ENCODE peak calls at places on chromosomes 2 and 18, in seven cellular contexts. One of them, this sample, is unnamed.

GRCh38 chr2:27887830-27888229 is 2.4 kb downstream of the RBKS start:
- DNase-seq in neural progenitor cell: no peak
- DNase-seq in CD8-positive, alpha-beta T cell: no peak
- DNase-seq in prostate gland: no peak
- DNase-seq in kidney: no peak
- DNase-seq in A673: no peak
- DNase-seq in PC-9: no peak
- DNase-seq in this sample: no peak

GRCh38 chr2:163657257-163657656 is 78.6 kb downstream of the FIGN start:
- DNase-seq in neural progenitor cell: no peak
- DNase-seq in CD8-positive, alpha-beta T cell: no peak
- DNase-seq in prostate gland: no peak
- DNase-seq in kidney: no peak
- DNase-seq in A673: no peak
- DNase-seq in PC-9: no peak
- DNase-seq in this sample: no peak

GRCh38 chr2:85009019-85009618 is 38.2 kb downstream of the KCMF1 start:
- DNase-seq in neural progenitor cell: no peak
- DNase-seq in CD8-positive, alpha-beta T cell: no peak
- DNase-seq in prostate gland: no peak
- DNase-seq in kidney: no peak
- DNase-seq in A673: no peak
- DNase-seq in PC-9: no peak
- DNase-seq in this sample: no peak

GRCh38 chr2:234494361-234495075 is 2.4 kb downstream of the ARL4C start:
- DNase-seq in neural progenitor cell: peak; percentile 84
- DNase-seq in CD8-positive, alpha-beta T cell: no peak
- DNase-seq in prostate gland: peak; percentile 25
- DNase-seq in kidney: no peak
- DNase-seq in A673: no peak
- DNase-seq in PC-9: peak; percentile 83
- DNase-seq in this sample: no peak

GRCh38 chr2:77443076-77443475 is 79.1 kb downstream of the LRRTM4 start:
- DNase-seq in neural progenitor cell: no peak
- DNase-seq in CD8-positive, alpha-beta T cell: no peak
- DNase-seq in prostate gland: no peak
- DNase-seq in kidney: no peak
- DNase-seq in A673: peak; percentile 3
- DNase-seq in PC-9: no peak
- DNase-seq in this sample: no peak

GRCh38 chr18:79542876-79543750 is 136.5 kb upstream of the CTDP1 start:
- DNase-seq in neural progenitor cell: no peak
- DNase-seq in CD8-positive, alpha-beta T cell: no peak
- DNase-seq in prostate gland: no peak
- DNase-seq in kidney: peak; percentile 56
- DNase-seq in A673: no peak
- DNase-seq in PC-9: no peak
- DNase-seq in this sample: no peak

GRCh38 chr2:42234056-42234455 is 64.9 kb downstream of the EML4 start:
- DNase-seq in neural progenitor cell: no peak
- DNase-seq in CD8-positive, alpha-beta T cell: no peak
- DNase-seq in prostate gland: no peak
- DNase-seq in kidney: no peak
- DNase-seq in A673: no peak
- DNase-seq in PC-9: no peak
- DNase-seq in this sample: no peak

GRCh38 chr2:238107525-238108422 is 7.6 kb downstream of the ESPNL start:
- DNase-seq in neural progenitor cell: no peak
- DNase-seq in CD8-positive, alpha-beta T cell: no peak
- DNase-seq in prostate gland: no peak
- DNase-seq in kidney: peak; percentile 69
- DNase-seq in A673: no peak
- DNase-seq in PC-9: no peak
- DNase-seq in this sample: no peak

GRCh38 chr2:127515383-127515915 is 10.8 kb downstream of the IWS1 start:
- DNase-seq in neural progenitor cell: no peak
- DNase-seq in CD8-positive, alpha-beta T cell: no peak
- DNase-seq in prostate gland: no peak
- DNase-seq in kidney: no peak
- DNase-seq in A673: no peak
- DNase-seq in PC-9: no peak
- DNase-seq in this sample: no peak

GRCh38 chr2:61371027-61371426 is 99.9 kb downstream of the USP34 start:
- DNase-seq in neural progenitor cell: no peak
- DNase-seq in CD8-positive, alpha-beta T cell: no peak
- DNase-seq in prostate gland: no peak
- DNase-seq in kidney: no peak
- DNase-seq in A673: no peak
- DNase-seq in PC-9: no peak
- DNase-seq in this sample: no peak

GRCh38 chr2:234725528-234726264 is 226.1 kb upstream of the SH3BP4 start:
- DNase-seq in neural progenitor cell: no peak
- DNase-seq in CD8-positive, alpha-beta T cell: no peak
- DNase-seq in prostate gland: no peak
- DNase-seq in kidney: no peak
- DNase-seq in A673: no peak
- DNase-seq in PC-9: no peak
- DNase-seq in this sample: no peak

GRCh38 chr2:30165050-30165520 is 18.3 kb downstream of the YPEL5 start:
- DNase-seq in neural progenitor cell: peak; percentile 89
- DNase-seq in CD8-positive, alpha-beta T cell: peak; percentile 68
- DNase-seq in prostate gland: peak; percentile 46
- DNase-seq in kidney: no peak
- DNase-seq in A673: peak; percentile 96
- DNase-seq in PC-9: peak; percentile 84
- DNase-seq in this sample: peak; percentile 50

GRCh38 chr2:145360129-145360780 is 840.3 kb upstream of the ZEB2 start:
- DNase-seq in neural progenitor cell: no peak
- DNase-seq in CD8-positive, alpha-beta T cell: no peak
- DNase-seq in prostate gland: no peak
- DNase-seq in kidney: no peak
- DNase-seq in A673: no peak
- DNase-seq in PC-9: no peak
- DNase-seq in this sample: no peak

GRCh38 chr2:85924522-85924921 is 35.7 kb upstream of the ST3GAL5 start:
- DNase-seq in neural progenitor cell: no peak
- DNase-seq in CD8-positive, alpha-beta T cell: no peak
- DNase-seq in prostate gland: peak; percentile 48
- DNase-seq in kidney: no peak
- DNase-seq in A673: no peak
- DNase-seq in PC-9: peak; percentile 91
- DNase-seq in this sample: no peak

GRCh38 chr18:57789105-57789504 is 14.0 kb downstream of the ATP8B1 start:
- DNase-seq in neural progenitor cell: no peak
- DNase-seq in CD8-positive, alpha-beta T cell: no peak
- DNase-seq in prostate gland: no peak
- DNase-seq in kidney: no peak
- DNase-seq in A673: no peak
- DNase-seq in PC-9: peak; percentile 91
- DNase-seq in this sample: no peak

GRCh38 chr2:150076281-150076680 is 411.2 kb downstream of the RND3 start:
- DNase-seq in neural progenitor cell: no peak
- DNase-seq in CD8-positive, alpha-beta T cell: no peak
- DNase-seq in prostate gland: no peak
- DNase-seq in kidney: no peak
- DNase-seq in A673: no peak
- DNase-seq in PC-9: no peak
- DNase-seq in this sample: peak; percentile 72

GRCh38 chr18:45547910-45548309 is 67.4 kb upstream of the SLC14A2 start:
- DNase-seq in neural progenitor cell: no peak
- DNase-seq in CD8-positive, alpha-beta T cell: no peak
- DNase-seq in prostate gland: no peak
- DNase-seq in kidney: no peak
- DNase-seq in A673: no peak
- DNase-seq in PC-9: no peak
- DNase-seq in this sample: no peak

GRCh38 chr2:198883604-198884003 is 574.1 kb downstream of the SATB2 start:
- DNase-seq in neural progenitor cell: no peak
- DNase-seq in CD8-positive, alpha-beta T cell: no peak
- DNase-seq in prostate gland: no peak
- DNase-seq in kidney: no peak
- DNase-seq in A673: no peak
- DNase-seq in PC-9: no peak
- DNase-seq in this sample: peak; percentile 20

GRCh38 chr2:226652983-226653765 is 146.4 kb downstream of the IRS1 start:
- DNase-seq in neural progenitor cell: no peak
- DNase-seq in CD8-positive, alpha-beta T cell: no peak
- DNase-seq in prostate gland: no peak
- DNase-seq in kidney: no peak
- DNase-seq in A673: no peak
- DNase-seq in PC-9: no peak
- DNase-seq in this sample: no peak

GRCh38 chr2:128451084-128451483 is 132.4 kb upstream of the HS6ST1 start:
- DNase-seq in neural progenitor cell: peak; percentile 0
- DNase-seq in CD8-positive, alpha-beta T cell: peak; percentile 25
- DNase-seq in prostate gland: no peak
- DNase-seq in kidney: no peak
- DNase-seq in A673: no peak
- DNase-seq in PC-9: no peak
- DNase-seq in this sample: no peak

GRCh38 chr18:47746615-47747014 is 183.8 kb downstream of the SMAD2 start:
- DNase-seq in neural progenitor cell: no peak
- DNase-seq in CD8-positive, alpha-beta T cell: no peak
- DNase-seq in prostate gland: no peak
- DNase-seq in kidney: no peak
- DNase-seq in A673: no peak
- DNase-seq in PC-9: no peak
- DNase-seq in this sample: no peak

DNA sequence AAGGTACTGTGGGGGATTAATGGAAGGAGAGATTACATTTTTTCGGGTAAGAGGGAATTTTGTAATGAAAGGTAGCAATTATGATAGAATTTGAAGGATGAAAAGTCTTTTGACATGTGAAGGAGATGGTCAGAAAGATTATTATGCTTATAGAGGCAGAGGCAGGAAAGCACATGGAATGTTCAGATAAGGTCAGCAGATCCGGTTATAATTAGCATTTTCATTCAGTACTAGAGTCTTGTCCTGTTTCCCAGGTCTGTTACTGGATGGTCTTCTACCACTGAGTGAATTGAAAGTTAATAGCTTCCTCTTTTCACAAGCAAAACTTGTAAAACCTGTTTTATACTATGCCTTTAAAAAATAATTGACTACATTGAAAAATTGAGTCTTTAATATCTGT is 116.9 kb downstream of the PHLPP1 start:
- DNase-seq in neural progenitor cell: no peak
- DNase-seq in CD8-positive, alpha-beta T cell: no peak
- DNase-seq in prostate gland: no peak
- DNase-seq in kidney: no peak
- DNase-seq in A673: no peak
- DNase-seq in PC-9: peak; percentile 84
- DNase-seq in this sample: no peak
- H3K27ac ChIP-seq in neural progenitor cell: no peak overlapping the region
- H3K27ac ChIP-seq in CD8-positive, alpha-beta T cell: no peak overlapping the region
- H3K27ac ChIP-seq in prostate gland: no peak overlapping the region
- H3K27ac ChIP-seq in kidney: no peak overlapping the region
- H3K27ac ChIP-seq in A673: no peak overlapping the region
- H3K27ac ChIP-seq in PC-9: peak overlapping the region; percentile 40
- H3K27ac ChIP-seq in this sample: no peak overlapping the region

GRCh38 chr2:37389395-37389794 is 45.0 kb downstream of the QPCT start:
- DNase-seq in neural progenitor cell: no peak
- DNase-seq in CD8-positive, alpha-beta T cell: no peak
- DNase-seq in prostate gland: no peak
- DNase-seq in kidney: no peak
- DNase-seq in A673: no peak
- DNase-seq in PC-9: no peak
- DNase-seq in this sample: no peak
- H3K27ac ChIP-seq in neural progenitor cell: no peak overlapping the region
- H3K27ac ChIP-seq in CD8-positive, alpha-beta T cell: no peak overlapping the region
- H3K27ac ChIP-seq in prostate gland: no peak overlapping the region
- H3K27ac ChIP-seq in kidney: no peak overlapping the region
- H3K27ac ChIP-seq in A673: no peak overlapping the region
- H3K27ac ChIP-seq in PC-9: no peak overlapping the region
- H3K27ac ChIP-seq in this sample: peak overlapping the region; percentile 86

GRCh38 chr2:64607381-64607780 is 46.3 kb downstream of the SERTAD2 start:
- DNase-seq in neural progenitor cell: no peak
- DNase-seq in CD8-positive, alpha-beta T cell: no peak
- DNase-seq in prostate gland: no peak
- DNase-seq in kidney: no peak
- DNase-seq in A673: no peak
- DNase-seq in PC-9: no peak
- DNase-seq in this sample: no peak
- H3K27ac ChIP-seq in neural progenitor cell: no peak overlapping the region
- H3K27ac ChIP-seq in CD8-positive, alpha-beta T cell: no peak overlapping the region
- H3K27ac ChIP-seq in prostate gland: peak overlapping the region; percentile 33
- H3K27ac ChIP-seq in kidney: no peak overlapping the region
- H3K27ac ChIP-seq in A673: no peak overlapping the region
- H3K27ac ChIP-seq in PC-9: peak overlapping the region; percentile 92
- H3K27ac ChIP-seq in this sample: peak overlapping the region; percentile 89

DNA sequence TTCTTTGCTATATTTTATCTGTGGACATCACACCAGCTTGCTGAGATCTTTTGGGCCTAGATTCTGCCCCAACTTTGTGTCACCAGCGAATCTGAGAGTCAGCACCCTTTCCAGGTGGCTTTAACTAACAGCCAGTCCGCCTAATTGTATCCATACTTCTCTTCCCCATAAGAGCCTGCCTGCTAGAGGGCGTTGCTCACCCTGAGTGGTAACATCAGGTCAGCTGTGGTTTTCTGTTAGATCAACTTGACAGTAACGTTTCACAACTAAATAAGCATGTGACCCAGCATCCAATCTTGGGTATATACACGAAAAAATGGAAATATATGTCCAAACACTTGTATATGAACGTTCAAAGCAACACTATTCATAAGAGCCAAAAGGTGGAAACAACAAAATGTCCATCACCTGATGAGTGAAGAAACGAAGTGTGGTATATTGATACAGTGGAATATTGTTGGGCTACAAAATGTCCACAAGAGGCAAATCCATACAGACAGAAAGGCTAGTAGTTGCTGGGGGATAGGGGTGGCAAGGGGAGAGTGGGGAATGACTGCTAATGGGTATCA is 24.9 kb downstream of the EFHD1 start:
- DNase-seq in neural progenitor cell: no peak
- DNase-seq in CD8-positive, alpha-beta T cell: no peak
- DNase-seq in prostate gland: no peak
- DNase-seq in kidney: no peak
- DNase-seq in A673: no peak
- DNase-seq in PC-9: no peak
- DNase-seq in this sample: no peak
- H3K27ac ChIP-seq in neural progenitor cell: no peak overlapping the region
- H3K27ac ChIP-seq in CD8-positive, alpha-beta T cell: no peak overlapping the region
- H3K27ac ChIP-seq in prostate gland: no peak overlapping the region
- H3K27ac ChIP-seq in kidney: no peak overlapping the region
- H3K27ac ChIP-seq in A673: no peak overlapping the region
- H3K27ac ChIP-seq in PC-9: no peak overlapping the region
- H3K27ac ChIP-seq in this sample: no peak overlapping the region